ENCODE peak calls at places on chromosomes 7 and 10, in four cellular contexts. I, T, R and Z are unnamed samples.

GRCh38 chr10:35388682-35389081 is 52.4 kb downstream of the CCNY start:
- DNase-seq in I (no peak), R (no peak), T (no peak), Z (no peak)

GRCh38 chr7:28595779-28596178 is 183.5 kb downstream of the CREB5 start:
- DNase-seq in R (no peak), I (no peak), T (no peak), Z (no peak)

GRCh38 chr10:79491171-79491835 is 21.0 kb upstream of the EIF5AL1 start:
- DNase-seq in R (no peak), T (no peak), I (no peak), Z (no peak)

GRCh38 chr7:47578581-47579270 is 3.2 kb downstream of the TNS3 start:
- DNase-seq in T (peak), I (no peak), R (peak), Z (no peak)

GRCh38 chr10:89963446-89964102 is 262.2 kb downstream of the KIF20B start:
- DNase-seq in I (no peak), T (no peak), R (no peak), Z (no peak)

GRCh38 chr10:129305046-129305445 is 162.0 kb upstream of the MGMT start:
- DNase-seq in I (no peak), T (no peak), R (no peak), Z (no peak)

GRCh38 chr10:32337343-32337742 is 9.6 kb downstream of the EPC1 start:
- DNase-seq in R (no peak), T (no peak), I (no peak), Z (no peak)

GRCh38 chr7:69067397-69067796 is 530.9 kb upstream of the AUTS2 start:
- DNase-seq in R (no peak), T (no peak), I (no peak), Z (no peak)

GRCh38 chr10:86765548-86765947 is 9.1 kb downstream of the BMPR1A start:
- DNase-seq in R (no peak), T (no peak), I (no peak), Z (no peak)

GRCh38 chr7:91864070-91864469 is 16.4 kb downstream of the MTERF1 start:
- DNase-seq in R (no peak), I (no peak), T (no peak), Z (no peak)

GRCh38 chr7:137343483-137343841 is at the start of gene PTN:
- DNase-seq in I (peak), R (peak), T (peak), Z (no peak)

GRCh38 chr10:13787015-13787421 is 200.3 kb downstream of the PRPF18 start:
- DNase-seq in R (no peak), I (no peak), T (peak), Z (peak)

GRCh38 chr7:138785587-138786437 is 12.0 kb upstream of the TMEM213 start:
- DNase-seq in T (peak), I (no peak), R (no peak), Z (no peak)

GRCh38 chr10:43208147-43209063 is 58.5 kb downstream of the RASGEF1A start:
- DNase-seq in I (peak), T (no peak), R (no peak), Z (no peak)

GRCh38 chr7:158473946-158474345 is 113.7 kb downstream of the PTPRN2 start:
- DNase-seq in T (no peak), I (no peak), R (no peak), Z (no peak)

GRCh38 chr10:119479048-119479394 is 63.5 kb downstream of the RGS10 start:
- DNase-seq in I (no peak), T (no peak), R (no peak), Z (no peak)

GRCh38 chr7:15692621-15693020 is 6.1 kb upstream of the MEOX2 start:
- DNase-seq in R (no peak), I (no peak), T (no peak), Z (no peak)

GRCh38 chr10:123663522-123663921 is 2.6 kb upstream of the GPR26 start:
- DNase-seq in R (no peak), T (no peak), I (no peak), Z (no peak)
- TF ChIP-seq CTCF in R (no peak), T (no peak), I (no peak), Z (no peak)

DNA sequence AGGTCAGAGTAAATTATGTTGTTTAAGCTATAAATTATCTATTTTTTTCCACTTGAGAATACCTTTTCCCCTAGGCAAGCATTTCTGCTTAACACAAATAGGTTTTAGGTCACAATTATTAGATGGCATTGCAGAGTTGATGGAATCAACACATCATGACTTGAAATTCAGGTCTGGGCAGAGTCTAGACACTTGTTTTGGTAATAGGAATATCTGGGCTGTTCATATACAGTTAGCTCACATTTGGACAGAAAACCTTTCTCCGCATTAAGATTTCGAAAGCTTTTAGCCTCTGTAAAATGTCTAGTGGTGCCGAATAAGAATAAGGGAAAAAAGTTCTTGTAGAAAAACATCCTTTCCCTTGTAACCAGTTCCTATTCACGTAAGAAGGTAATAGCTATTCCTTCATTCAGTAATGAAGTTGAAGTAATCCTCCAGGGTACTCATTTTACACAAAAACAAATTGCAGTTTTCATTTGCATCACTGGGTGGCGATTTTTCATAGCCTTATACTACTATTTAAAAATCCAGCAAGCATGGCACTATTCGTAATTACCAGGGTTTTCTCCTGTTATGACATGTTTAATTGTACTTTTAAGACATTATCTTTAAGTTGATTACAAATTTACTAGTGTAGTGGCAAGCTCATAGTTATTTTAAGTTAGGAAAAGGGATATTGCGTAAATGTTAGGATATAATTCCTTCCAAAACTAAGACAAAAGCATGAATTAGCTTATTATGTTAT is 37.0 kb downstream of the RPA3 start:
- DNase-seq in I (no peak), R (peak), T (peak), Z (peak)
- TF ChIP-seq CTCF in I (peak), R (peak), T (peak), Z (no peak)

GRCh38 chr7:140060788-140061606 is 1.8 kb downstream of the PARP12 start:
- DNase-seq in R (peak), T (peak), I (peak), Z (no peak)

GRCh38 chr7:140061607-140061930 is 1.2 kb downstream of the PARP12 start:
- DNase-seq in T (no peak), R (no peak), I (no peak), Z (no peak)

GRCh38 chr7:140062118-140062527 is 628 bp downstream of the PARP12 start:
- DNase-seq in R (no peak), T (no peak), I (no peak), Z (peak)

GRCh38 chr7:140060243-140060630 is 2.5 kb downstream of the PARP12 start:
- DNase-seq in I (no peak), R (no peak), T (no peak), Z (no peak)

DNA sequence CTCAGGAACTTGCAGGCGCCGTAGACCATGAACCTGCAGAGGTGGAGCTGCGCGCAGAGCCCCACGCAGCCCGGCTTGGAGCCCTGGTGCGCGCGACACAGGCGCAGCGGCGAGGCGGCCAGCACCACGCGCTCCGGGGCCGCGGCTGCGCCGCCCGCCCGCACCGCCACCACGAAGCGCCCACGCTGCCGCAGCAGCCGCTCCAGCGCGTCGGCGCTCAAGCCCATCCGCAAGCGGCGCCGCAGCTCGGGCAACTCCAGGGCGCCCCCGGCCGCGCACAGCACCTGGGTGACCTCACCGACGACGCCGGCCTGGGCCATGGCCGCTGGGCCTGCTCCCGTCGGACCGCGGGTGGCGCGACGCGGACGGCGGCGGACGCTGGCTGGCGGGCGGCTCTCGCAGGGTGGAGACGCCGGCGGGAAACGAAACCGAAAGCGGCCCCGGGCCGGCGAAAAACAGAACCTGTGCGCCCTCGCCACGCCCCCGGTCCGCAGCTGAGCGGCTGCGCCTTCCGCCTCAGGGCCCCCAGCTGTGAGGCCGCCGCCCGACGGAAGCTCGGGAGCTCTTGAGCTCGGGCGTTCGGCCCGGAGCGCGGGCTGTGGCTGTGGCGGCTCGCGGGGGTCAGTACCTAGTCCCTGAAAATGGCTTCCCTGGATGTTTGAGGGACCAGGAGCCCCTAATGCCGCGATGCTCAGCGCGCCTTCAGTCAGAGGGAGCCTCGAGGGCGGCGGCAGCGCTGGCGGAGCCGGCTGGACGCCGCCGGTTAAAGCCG is at the start of gene PARP12:
- DNase-seq in T (peak), I (peak), R (peak), Z (peak)
- TF ChIP-seq CTCF in T (no peak), I (no peak), R (no peak), Z (no peak)

DNA sequence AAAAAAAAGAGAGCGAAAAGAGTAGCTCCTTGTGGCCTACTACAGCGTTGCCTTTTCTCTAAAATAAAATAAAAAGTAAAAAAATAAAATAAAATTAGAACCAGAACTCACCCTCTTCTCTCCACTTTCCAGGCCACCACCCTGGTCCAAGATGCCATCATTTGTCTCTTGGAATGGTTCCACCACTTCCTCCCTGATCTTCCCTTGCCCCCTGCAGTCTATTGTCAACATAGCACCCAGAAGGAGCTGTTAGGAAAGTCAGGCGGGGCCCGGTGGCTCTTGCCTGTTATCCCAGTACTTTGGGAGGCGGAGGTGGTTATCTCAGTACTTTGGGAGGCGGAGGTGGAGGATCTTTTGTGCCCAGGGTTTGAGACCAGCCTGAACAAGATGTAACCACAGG is 7.6 kb upstream of the GRID2IP start:
- DNase-seq in R (peak), I (no peak), T (peak), Z (no peak)
- TF ChIP-seq CTCF in R (peak), I (no peak), T (peak), Z (peak)

DNA sequence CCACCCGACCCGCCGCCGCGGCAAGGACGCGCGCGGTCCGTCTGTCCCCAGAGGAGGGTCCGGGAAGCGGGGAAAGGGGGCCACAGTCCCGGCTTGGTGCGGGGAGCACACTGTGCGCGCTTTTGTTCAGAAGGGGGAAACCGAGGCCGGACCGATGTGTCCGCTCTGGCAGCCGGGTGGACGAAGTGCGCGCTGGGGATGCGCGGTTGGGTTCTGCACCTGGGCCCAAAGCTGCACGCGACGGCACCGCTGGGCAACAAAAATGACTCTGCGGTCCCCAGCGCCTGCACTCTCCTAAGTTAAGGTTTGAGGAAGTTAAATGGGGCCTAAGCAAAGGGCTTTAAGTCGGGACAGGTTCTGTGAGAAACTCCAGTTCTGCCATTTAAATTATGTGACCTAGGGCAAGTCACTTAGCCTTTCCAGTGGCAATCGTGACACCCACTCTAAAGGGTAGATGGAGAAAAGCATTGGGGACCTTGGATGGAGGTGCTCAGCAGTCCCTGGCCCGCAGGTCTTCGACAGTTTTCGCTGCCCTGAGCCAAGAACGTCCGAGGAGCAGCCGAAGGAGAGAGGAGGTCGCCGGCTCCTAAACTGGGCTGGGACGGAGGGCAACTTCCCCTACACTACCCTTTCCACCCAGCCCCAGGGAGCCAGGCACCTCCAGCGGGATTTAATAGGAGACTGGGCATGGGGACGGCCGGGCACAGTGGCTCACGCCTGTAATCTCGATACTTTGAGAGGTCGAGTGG is 468 bp upstream of the ACBD5 start:
- DNase-seq in R (peak), I (no peak), T (no peak), Z (no peak)
- TF ChIP-seq CTCF in R (no peak), I (no peak), T (no peak), Z (no peak)

GRCh38 chr7:152338553-152338952 is 97.2 kb downstream of the KMT2C start:
- DNase-seq in T (no peak), I (no peak), R (peak), Z (no peak)

GRCh38 chr7:152341039-152341913 is 94.5 kb downstream of the KMT2C start:
- DNase-seq in T (peak), R (peak), I (no peak), Z (no peak)

GRCh38 chr7:152335900-152336571 is 99.8 kb downstream of the KMT2C start:
- DNase-seq in R (no peak), T (no peak), I (no peak), Z (peak)

GRCh38 chr7:152333134-152333533 is 102.7 kb downstream of the KMT2C start:
- DNase-seq in T (no peak), R (no peak), I (no peak), Z (no peak)

GRCh38 chr7:152336754-152337368 is 98.9 kb downstream of the KMT2C start:
- DNase-seq in T (peak), I (no peak), R (peak), Z (peak)
- TF ChIP-seq CTCF in T (peak), I (peak), R (peak), Z (peak)

GRCh38 chr10:1107004-1107403 is 50.8 kb downstream of the WDR37 start:
- DNase-seq in R (no peak), T (no peak), I (no peak), Z (no peak)

GRCh38 chr10:1110674-1111119 is 54.5 kb downstream of the WDR37 start:
- DNase-seq in I (no peak), T (no peak), R (no peak), Z (no peak)

GRCh38 chr10:1114355-1115261 is 58.4 kb downstream of the WDR37 start:
- DNase-seq in R (no peak), T (no peak), I (no peak), Z (no peak)

GRCh38 chr10:1107679-1108078 is 51.5 kb downstream of the WDR37 start:
- DNase-seq in R (no peak), T (no peak), I (no peak), Z (no peak)

DNA sequence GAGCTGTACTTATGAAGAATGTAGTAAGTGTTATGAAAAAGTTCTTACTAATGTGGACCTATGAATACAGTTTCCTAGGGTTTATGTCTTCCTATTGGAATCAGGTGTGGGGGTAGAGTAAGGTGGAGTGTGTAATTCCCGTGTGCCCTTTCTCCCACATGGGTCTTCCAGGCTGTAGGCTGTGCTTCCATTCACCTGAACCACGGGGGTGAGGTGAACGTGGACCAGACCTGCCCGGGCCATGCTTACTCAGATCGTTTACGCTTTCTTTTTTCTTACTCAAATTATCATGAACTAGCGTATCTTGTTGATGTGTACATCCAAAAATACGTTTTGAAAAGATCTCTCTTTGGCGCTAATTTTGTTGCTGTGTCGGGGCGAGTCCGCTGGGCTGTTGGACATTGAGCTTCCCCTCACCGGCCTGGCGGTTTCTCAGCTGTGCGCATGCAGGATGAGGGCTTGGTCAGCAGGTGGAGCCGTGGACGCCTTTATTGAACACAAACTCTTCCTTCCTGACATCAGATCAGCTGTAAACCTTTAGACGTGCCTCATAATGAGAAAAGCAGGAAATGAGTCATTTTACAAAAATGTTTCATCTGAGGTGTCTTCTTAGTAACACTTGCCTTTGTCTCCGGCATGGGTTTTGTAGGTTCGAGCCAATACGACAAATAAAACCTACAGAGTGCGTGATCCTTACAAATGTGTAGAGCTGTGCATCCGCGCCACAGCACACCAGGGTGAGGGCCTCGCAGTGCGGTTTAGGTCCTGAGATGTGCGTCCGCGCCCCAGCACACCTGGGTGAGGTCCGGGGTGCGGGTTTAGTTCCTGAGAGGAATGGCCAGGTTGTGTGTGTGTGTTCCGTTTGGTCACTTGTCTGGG is 53.8 kb downstream of the WDR37 start:
- DNase-seq in R (peak), T (peak), I (no peak), Z (peak)
- TF ChIP-seq CTCF in R (peak), T (peak), I (peak), Z (peak)

GRCh38 chr7:116451958-116452729 is 47.4 kb upstream of the CAV2 start:
- DNase-seq in I (no peak), T (no peak), R (no peak), Z (no peak)
- TF ChIP-seq CTCF in I (no peak), T (peak), R (no peak), Z (no peak)

GRCh38 chr10:58735087-58735486 is 222.4 kb downstream of the BICC1 start:
- DNase-seq in I (no peak), R (no peak), T (no peak), Z (no peak)

GRCh38 chr10:58731276-58731675 is 218.6 kb downstream of the BICC1 start:
- DNase-seq in R (no peak), T (no peak), I (no peak), Z (no peak)

GRCh38 chr10:58733436-58733835 is 220.8 kb downstream of the BICC1 start:
- DNase-seq in T (no peak), R (no peak), I (no peak), Z (no peak)

GRCh38 chr10:58734116-58734515 is 221.4 kb downstream of the BICC1 start:
- DNase-seq in R (no peak), T (no peak), I (no peak), Z (no peak)
- TF ChIP-seq CTCF in R (no peak), T (peak), I (no peak), Z (no peak)